ENCODE peak calls at places on chromosomes 13 and 19, in ten cellular contexts. S is SK-N-SH, W is HepG2, M is tibial nerve, C is ovary, O is K562, I is suprapubic skin, Q is H1, Y is stomach, H is upper lobe of left lung. N is an unnamed sample.
A peak's percentile ranks its signal among the peaks of the same experiment; 100 is the strongest.

GRCh38 chr19:17681505-17682125 is 6.5 kb downstream of the UNC13A start:
- DNase-seq in M (no peak), Q (peak; percentile 90), H (no peak), S (no peak), Y (no peak), C (peak; percentile 73), W (no peak), I (no peak), O (peak; percentile 87), N (no peak)

GRCh38 chr19:11598746-11599145 is 1.5 kb downstream of the ZNF627 start:
- DNase-seq in Y (no peak), M (no peak), O (no peak), S (no peak), C (no peak), I (no peak), W (no peak), Q (no peak), H (no peak), N (peak; percentile 51)

GRCh38 chr13:27200413-27201066 is 28.9 kb upstream of the USP12 start:
- DNase-seq in O (no peak), Y (no peak), C (no peak), Q (no peak), H (no peak), I (no peak), M (no peak), S (no peak), W (no peak), N (no peak)

GRCh38 chr19:19618384-19619051 is at the start of gene PBX4:
- DNase-seq in S (peak; percentile 99), I (peak; percentile 97), M (peak; percentile 89), H (peak; percentile 98), Q (peak; percentile 99), Y (peak; percentile 97), O (peak; percentile 97), C (peak; percentile 97), W (no peak), N (peak; percentile 89)

GRCh38 chr19:45508931-45509691 is 1.8 kb downstream of the VASP start:
- DNase-seq in Q (peak; percentile 74), Y (peak; percentile 73), C (peak; percentile 80), S (peak; percentile 87), I (no peak), H (peak; percentile 86), M (no peak), O (peak; percentile 86), W (peak; percentile 63), N (peak; percentile 96)

GRCh38 chr19:7550987-7551761 is 15.7 kb downstream of the PNPLA6 start:
- DNase-seq in H (peak; percentile 86), Y (peak; percentile 85), W (no peak), C (peak; percentile 85), Q (peak; percentile 93), M (no peak), S (peak; percentile 98), O (peak; percentile 80), I (no peak), N (peak; percentile 90)

GRCh38 chr19:29614046-29614445 is 8.0 kb downstream of the POP4 start:
- DNase-seq in O (no peak), C (no peak), S (no peak), W (no peak), M (no peak), H (no peak), I (no peak), Q (no peak), Y (no peak), N (no peak)

GRCh38 chr13:76965759-76966421 is 17.6 kb downstream of the ACOD1 start:
- DNase-seq in S (peak; percentile 54), M (peak; percentile 39), Q (no peak), H (no peak), W (no peak), C (peak; percentile 82), I (no peak), O (no peak), Y (peak; percentile 33), N (peak; percentile 75)

GRCh38 chr19:45113628-45114027 is 20.6 kb downstream of the PPP1R37 start:
- DNase-seq in W (peak; percentile 66), M (no peak), Q (no peak), Y (peak; percentile 76), O (no peak), S (no peak), C (no peak), H (peak; percentile 33), I (no peak), N (no peak)

GRCh38 chr13:70339738-70340137 is 231.5 kb upstream of the KLHL1 start:
- DNase-seq in C (no peak), Q (peak; percentile 52), S (no peak), M (no peak), I (no peak), H (no peak), Y (peak; percentile 28), W (peak; percentile 21), O (peak; percentile 0), N (no peak)

GRCh38 chr19:2578391-2578826 is 102.5 kb downstream of the GADD45B start:
- DNase-seq in H (no peak), Q (peak; percentile 66), W (no peak), M (no peak), I (peak; percentile 76), Y (peak; percentile 55), C (peak; percentile 53), O (no peak), S (no peak), N (peak; percentile 73)

GRCh38 chr13:113647351-113648217 is 10.4 kb downstream of the ATP4B start:
- DNase-seq in Y (peak; percentile 96), H (peak; percentile 92), I (peak; percentile 91), O (no peak), Q (no peak), M (peak; percentile 79), C (peak; percentile 80), W (no peak), S (peak; percentile 85), N (peak; percentile 95)

GRCh38 chr19:16347706-16348105 is 23.1 kb downstream of the KLF2 start:
- DNase-seq in W (no peak), Y (no peak), I (no peak), H (no peak), C (no peak), O (no peak), M (no peak), Q (no peak), S (no peak), N (no peak)

GRCh38 chr13:59391696-59392095 is 772.0 kb downstream of the DIAPH3 start:
- DNase-seq in Y (peak; percentile 42), C (no peak), I (no peak), S (peak; percentile 30), H (peak; percentile 43), Q (peak; percentile 53), O (peak; percentile 64), W (peak; percentile 39), M (no peak), N (no peak)

GRCh38 chr13:23288564-23288963 is 107.8 kb downstream of the SGCG start:
- DNase-seq in C (no peak), O (no peak), Q (no peak), M (no peak), Y (no peak), I (no peak), W (no peak), S (no peak), H (no peak), N (no peak)

GRCh38 chr13:113928701-113929627 is 44.9 kb downstream of the C13orf46 start:
- DNase-seq in I (peak; percentile 92), O (no peak), S (peak; percentile 74), H (peak; percentile 27), Y (peak; percentile 87), W (no peak), M (peak; percentile 86), C (peak; percentile 87), Q (no peak), N (peak; percentile 91)

GRCh38 chr13:110711778-110712070 is 1.8 kb upstream of the ING1 start:
- DNase-seq in O (no peak), Y (no peak), W (peak; percentile 39), M (no peak), S (no peak), C (no peak), H (no peak), Q (no peak), I (no peak), N (no peak)

GRCh38 chr19:31826325-31826724 is 477.1 kb upstream of the TSHZ3 start:
- DNase-seq in Q (no peak), M (no peak), H (no peak), I (no peak), C (no peak), Y (no peak), S (no peak), W (no peak), O (no peak), N (no peak)

GRCh38 chr13:48853381-48854102 is 122.2 kb upstream of the FNDC3A start:
- DNase-seq in S (no peak), H (no peak), M (no peak), W (no peak), Q (no peak), O (no peak), C (no peak), Y (no peak), I (no peak), N (no peak)

GRCh38 chr13:72109863-72110262 is 242.9 kb upstream of the DACH1 start:
- DNase-seq in Y (no peak), S (no peak), M (no peak), C (no peak), O (no peak), W (no peak), I (no peak), Q (no peak), H (no peak), N (no peak)
- TF ChIP-seq EP300 in Y (no peak), S (no peak), M (no peak), C (no peak), O (no peak), W (no peak), I (no peak), Q (no peak), H (no peak), N (no peak)

DNA sequence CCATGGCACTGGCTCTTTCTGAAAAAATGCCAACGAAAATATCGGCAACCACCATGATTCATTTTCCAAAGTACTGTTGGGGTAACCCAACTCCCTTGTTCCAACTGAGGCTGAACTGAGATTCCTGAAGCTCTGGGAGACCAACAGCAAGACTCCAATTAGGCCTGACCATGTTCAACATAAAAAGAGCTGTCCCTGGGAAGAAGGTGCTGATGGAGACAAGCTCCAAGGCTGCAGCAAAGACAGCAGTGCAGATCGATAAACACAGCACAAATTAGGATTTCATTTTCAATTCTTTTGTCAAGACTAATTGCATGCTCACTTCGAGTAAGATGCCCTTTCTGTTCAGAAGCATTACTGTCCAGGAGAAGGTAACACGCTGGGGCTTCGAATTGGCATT is 968.0 kb downstream of the UQCRFS1 start:
- DNase-seq in W (no peak), H (no peak), I (no peak), Y (no peak), M (no peak), O (no peak), S (no peak), Q (no peak), C (no peak), N (no peak)
- H3K36me3 ChIP-seq in W (no peaks in the 10 kb centered on the region), H (no peaks in the 10 kb centered on the region), I (no peaks in the 10 kb centered on the region), Y (no peaks in the 10 kb centered on the region), M (no peaks in the 10 kb centered on the region), O (no peaks in the 10 kb centered on the region), S (no peaks in the 10 kb centered on the region), Q (no peaks in the 10 kb centered on the region), C (no peaks in the 10 kb centered on the region), N (no peaks in the 10 kb centered on the region)

GRCh38 chr13:111954681-111955411 is 112.1 kb upstream of the SOX1 start:
- DNase-seq in W (no peak), S (no peak), H (no peak), Q (peak; percentile 41), M (no peak), I (peak; percentile 40), O (peak; percentile 4), Y (peak; percentile 17), C (no peak), N (no peak)
- TF ChIP-seq EP300 in W (no peak), S (no peak), H (no peak), Q (no peak), M (no peak), I (no peak), O (no peak), Y (no peak), C (no peak), N (no peak)

GRCh38 chr19:1080360-1081161 is 13.6 kb downstream of the ARHGAP45 start:
- DNase-seq in W (no peak), S (no peak), I (no peak), O (no peak), M (no peak), Q (no peak), C (peak; percentile 38), H (no peak), Y (no peak), N (no peak)
- H3K36me3 ChIP-seq in W (peaks cover 7% of the 10 kb centered on the region), S (no peaks in the 10 kb centered on the region), I (peaks cover 12% of the 10 kb centered on the region), O (peaks cover 15% of the 10 kb centered on the region), M (peaks cover 13% of the 10 kb centered on the region), Q (peaks cover 4% of the 10 kb centered on the region), C (no peaks in the 10 kb centered on the region), H (peaks cover 69% of the 10 kb centered on the region), Y (peaks cover 9% of the 10 kb centered on the region), N (no peaks in the 10 kb centered on the region)

N was measured in sigmoid colon.